ENCODE peak calls at places on chromosomes 4 and X, in nine cellular contexts. One of them, this sample, is unnamed.

GRCh38 chr4:140617494-140618060 is 48.8 kb upstream of the UCP1 start:
- DNase-seq in pancreas: no peak
- DNase-seq in NCI-H1092 treated with DMSO at 0.1 percent for 48 hours: no peak
- DNase-seq in cardiac muscle cell: no peak
- DNase-seq in retinal pigment epithelial cell: peak
- DNase-seq in Panc1: no peak
- DNase-seq in T-helper 2 cell: no peak
- DNase-seq in amniotic epithelial cell: no peak
- DNase-seq in amniotic stem cell: no peak
- DNase-seq in this sample: no peak

GRCh38 chr4:46386570-46386969 is 3.4 kb downstream of the GABRA2 start:
- DNase-seq in amniotic epithelial cell: no peak
- DNase-seq in pancreas: no peak
- DNase-seq in NCI-H1092 treated with DMSO at 0.1 percent for 48 hours: peak
- DNase-seq in amniotic stem cell: no peak
- DNase-seq in retinal pigment epithelial cell: no peak
- DNase-seq in T-helper 2 cell: no peak
- DNase-seq in Panc1: no peak
- DNase-seq in cardiac muscle cell: peak
- DNase-seq in this sample: peak

GRCh38 chrX:96704661-96705060 is 20.0 kb downstream of the DIAPH2 start:
- DNase-seq in cardiac muscle cell: no peak
- DNase-seq in T-helper 2 cell: no peak
- DNase-seq in Panc1: no peak
- DNase-seq in NCI-H1092 treated with DMSO at 0.1 percent for 48 hours: no peak
- DNase-seq in pancreas: no peak
- DNase-seq in amniotic epithelial cell: no peak
- DNase-seq in retinal pigment epithelial cell: no peak
- DNase-seq in amniotic stem cell: no peak
- DNase-seq in this sample: no peak

GRCh38 chr4:37928896-37929537 is 31.2 kb upstream of the PTTG2 start:
- DNase-seq in amniotic epithelial cell: peak
- DNase-seq in cardiac muscle cell: no peak
- DNase-seq in Panc1: no peak
- DNase-seq in NCI-H1092 treated with DMSO at 0.1 percent for 48 hours: no peak
- DNase-seq in amniotic stem cell: no peak
- DNase-seq in T-helper 2 cell: no peak
- DNase-seq in pancreas: no peak
- DNase-seq in retinal pigment epithelial cell: no peak
- DNase-seq in this sample: no peak

GRCh38 chr4:81030061-81030616 is 369 bp upstream of the BMP3 start:
- DNase-seq in amniotic epithelial cell: no peak
- DNase-seq in NCI-H1092 treated with DMSO at 0.1 percent for 48 hours: no peak
- DNase-seq in retinal pigment epithelial cell: no peak
- DNase-seq in T-helper 2 cell: no peak
- DNase-seq in Panc1: no peak
- DNase-seq in amniotic stem cell: no peak
- DNase-seq in cardiac muscle cell: no peak
- DNase-seq in pancreas: no peak
- DNase-seq in this sample: no peak

GRCh38 chrX:43716696-43717095 is 60.6 kb downstream of the MAOA start:
- DNase-seq in amniotic epithelial cell: no peak
- DNase-seq in NCI-H1092 treated with DMSO at 0.1 percent for 48 hours: no peak
- DNase-seq in amniotic stem cell: no peak
- DNase-seq in retinal pigment epithelial cell: no peak
- DNase-seq in pancreas: no peak
- DNase-seq in Panc1: no peak
- DNase-seq in T-helper 2 cell: no peak
- DNase-seq in cardiac muscle cell: no peak
- DNase-seq in this sample: no peak

GRCh38 chrX:47169273-47169672 is 24.3 kb downstream of the RBM10 start:
- DNase-seq in Panc1: no peak
- DNase-seq in cardiac muscle cell: no peak
- DNase-seq in retinal pigment epithelial cell: no peak
- DNase-seq in NCI-H1092 treated with DMSO at 0.1 percent for 48 hours: no peak
- DNase-seq in T-helper 2 cell: no peak
- DNase-seq in pancreas: no peak
- DNase-seq in amniotic epithelial cell: no peak
- DNase-seq in amniotic stem cell: no peak
- DNase-seq in this sample: no peak

GRCh38 chr4:94276204-94276603 is 66.4 kb downstream of the HPGDS start:
- DNase-seq in T-helper 2 cell: no peak
- DNase-seq in cardiac muscle cell: no peak
- DNase-seq in NCI-H1092 treated with DMSO at 0.1 percent for 48 hours: no peak
- DNase-seq in Panc1: no peak
- DNase-seq in retinal pigment epithelial cell: no peak
- DNase-seq in pancreas: no peak
- DNase-seq in amniotic epithelial cell: no peak
- DNase-seq in amniotic stem cell: no peak
- DNase-seq in this sample: no peak

GRCh38 chr4:86834901-86835300 is 14.3 kb downstream of the SLC10A6 start:
- DNase-seq in T-helper 2 cell: no peak
- DNase-seq in cardiac muscle cell: no peak
- DNase-seq in amniotic epithelial cell: peak
- DNase-seq in retinal pigment epithelial cell: no peak
- DNase-seq in Panc1: no peak
- DNase-seq in pancreas: no peak
- DNase-seq in NCI-H1092 treated with DMSO at 0.1 percent for 48 hours: no peak
- DNase-seq in amniotic stem cell: no peak
- DNase-seq in this sample: no peak

GRCh38 chr4:153084939-153085630 is 119.2 kb upstream of the TRIM2 start:
- DNase-seq in T-helper 2 cell: peak
- DNase-seq in cardiac muscle cell: peak
- DNase-seq in amniotic epithelial cell: peak
- DNase-seq in Panc1: peak
- DNase-seq in NCI-H1092 treated with DMSO at 0.1 percent for 48 hours: peak
- DNase-seq in retinal pigment epithelial cell: peak
- DNase-seq in pancreas: peak
- DNase-seq in amniotic stem cell: peak
- DNase-seq in this sample: peak

GRCh38 chr4:40307627-40308497 is 27.3 kb upstream of the CHRNA9 start:
- DNase-seq in pancreas: peak
- DNase-seq in retinal pigment epithelial cell: no peak
- DNase-seq in NCI-H1092 treated with DMSO at 0.1 percent for 48 hours: no peak
- DNase-seq in amniotic stem cell: no peak
- DNase-seq in cardiac muscle cell: no peak
- DNase-seq in Panc1: no peak
- DNase-seq in amniotic epithelial cell: no peak
- DNase-seq in T-helper 2 cell: peak
- DNase-seq in this sample: no peak

GRCh38 chr4:151658959-151659593 is 101.7 kb downstream of the GATB start:
- DNase-seq in pancreas: no peak
- DNase-seq in cardiac muscle cell: no peak
- DNase-seq in amniotic epithelial cell: no peak
- DNase-seq in T-helper 2 cell: no peak
- DNase-seq in retinal pigment epithelial cell: no peak
- DNase-seq in Panc1: no peak
- DNase-seq in amniotic stem cell: no peak
- DNase-seq in NCI-H1092 treated with DMSO at 0.1 percent for 48 hours: no peak
- DNase-seq in this sample: no peak

GRCh38 chr4:54961357-54961975 is 163.9 kb downstream of the KDR start:
- DNase-seq in retinal pigment epithelial cell: peak
- DNase-seq in NCI-H1092 treated with DMSO at 0.1 percent for 48 hours: peak
- DNase-seq in cardiac muscle cell: peak
- DNase-seq in amniotic stem cell: peak
- DNase-seq in Panc1: peak
- DNase-seq in T-helper 2 cell: no peak
- DNase-seq in pancreas: no peak
- DNase-seq in amniotic epithelial cell: peak
- DNase-seq in this sample: peak

GRCh38 chrX:108735087-108735679 is 1.2 kb downstream of the IRS4 start:
- DNase-seq in retinal pigment epithelial cell: no peak
- DNase-seq in cardiac muscle cell: peak
- DNase-seq in pancreas: no peak
- DNase-seq in T-helper 2 cell: no peak
- DNase-seq in Panc1: no peak
- DNase-seq in amniotic stem cell: no peak
- DNase-seq in NCI-H1092 treated with DMSO at 0.1 percent for 48 hours: peak
- DNase-seq in amniotic epithelial cell: no peak
- DNase-seq in this sample: no peak

GRCh38 chrX:10450229-10450958 is 170.0 kb downstream of the MID1 start:
- DNase-seq in retinal pigment epithelial cell: peak
- DNase-seq in cardiac muscle cell: no peak
- DNase-seq in amniotic epithelial cell: peak
- DNase-seq in T-helper 2 cell: no peak
- DNase-seq in pancreas: no peak
- DNase-seq in Panc1: no peak
- DNase-seq in NCI-H1092 treated with DMSO at 0.1 percent for 48 hours: no peak
- DNase-seq in amniotic stem cell: peak
- DNase-seq in this sample: no peak

GRCh38 chrX:136146614-136147319 is 566 bp upstream of the FHL1 start:
- DNase-seq in pancreas: no peak
- DNase-seq in amniotic stem cell: no peak
- DNase-seq in retinal pigment epithelial cell: no peak
- DNase-seq in NCI-H1092 treated with DMSO at 0.1 percent for 48 hours: no peak
- DNase-seq in amniotic epithelial cell: no peak
- DNase-seq in T-helper 2 cell: no peak
- DNase-seq in cardiac muscle cell: peak
- DNase-seq in Panc1: no peak
- DNase-seq in this sample: no peak

GRCh38 chr4:147707892-147708672 is 23.8 kb upstream of the ARHGAP10 start:
- DNase-seq in pancreas: peak
- DNase-seq in Panc1: peak
- DNase-seq in T-helper 2 cell: peak
- DNase-seq in NCI-H1092 treated with DMSO at 0.1 percent for 48 hours: peak
- DNase-seq in retinal pigment epithelial cell: no peak
- DNase-seq in cardiac muscle cell: peak
- DNase-seq in amniotic epithelial cell: peak
- DNase-seq in amniotic stem cell: no peak
- DNase-seq in this sample: no peak

GRCh38 chr4:37699874-37700481 is 13.8 kb upstream of the RELL1 start:
- DNase-seq in NCI-H1092 treated with DMSO at 0.1 percent for 48 hours: no peak
- DNase-seq in pancreas: no peak
- DNase-seq in amniotic epithelial cell: no peak
- DNase-seq in retinal pigment epithelial cell: no peak
- DNase-seq in cardiac muscle cell: no peak
- DNase-seq in amniotic stem cell: no peak
- DNase-seq in Panc1: no peak
- DNase-seq in T-helper 2 cell: no peak
- DNase-seq in this sample: no peak

GRCh38 chrX:148500428-148501120 is at the start of gene AFF2:
- DNase-seq in NCI-H1092 treated with DMSO at 0.1 percent for 48 hours: peak
- DNase-seq in T-helper 2 cell: peak
- DNase-seq in amniotic stem cell: no peak
- DNase-seq in retinal pigment epithelial cell: no peak
- DNase-seq in amniotic epithelial cell: peak
- DNase-seq in cardiac muscle cell: peak
- DNase-seq in pancreas: no peak
- DNase-seq in Panc1: no peak
- DNase-seq in this sample: no peak

GRCh38 chr4:173990879-173991231 is 292.6 kb downstream of the FBXO8 start:
- DNase-seq in amniotic stem cell: no peak
- DNase-seq in pancreas: no peak
- DNase-seq in amniotic epithelial cell: peak
- DNase-seq in retinal pigment epithelial cell: no peak
- DNase-seq in T-helper 2 cell: no peak
- DNase-seq in cardiac muscle cell: peak
- DNase-seq in NCI-H1092 treated with DMSO at 0.1 percent for 48 hours: no peak
- DNase-seq in Panc1: no peak
- DNase-seq in this sample: no peak

This sample was measured in T47D.